ENCODE peak calls at places on chromosomes 5 and 9, in five cellular contexts. I is HepG2, U is K562, F is SK-N-SH, Z is GM12878. O is an unnamed sample.

GRCh38 chr5:126455728-126456127 is 32.5 kb downstream of the GRAMD2B start:
- DNase-seq in I (no peak), U (no peak), F (no peak), Z (no peak), O (no peak)

GRCh38 chr5:139561655-139562451 is 714 bp downstream of the UBE2D2 start:
- DNase-seq in I (no peak), U (peak), F (peak), Z (no peak), O (no peak)

GRCh38 chr9:36729902-36730301 is 157.2 kb downstream of the MELK start:
- DNase-seq in I (no peak), U (no peak), F (no peak), Z (no peak), O (no peak)

GRCh38 chr5:154737667-154738320 is 17.4 kb upstream of the LARP1 start:
- DNase-seq in I (peak), U (no peak), F (no peak), Z (no peak), O (no peak)

GRCh38 chr5:176545388-176545736 is 3.8 kb upstream of the CDHR2 start:
- DNase-seq in I (no peak), U (no peak), F (no peak), Z (no peak), O (no peak)

GRCh38 chr9:104572612-104573011 is 3.6 kb downstream of the OR13C8 start:
- DNase-seq in I (no peak), U (no peak), F (no peak), Z (no peak), O (no peak)

GRCh38 chr5:6583049-6583880 is 49.6 kb downstream of the NSUN2 start:
- DNase-seq in I (no peak), U (peak), F (peak), Z (no peak), O (no peak)

GRCh38 chr5:36712719-36713118 is 106.3 kb downstream of the SLC1A3 start:
- DNase-seq in I (no peak), U (no peak), F (no peak), Z (no peak), O (no peak)

GRCh38 chr5:58378613-58379385 is 81.1 kb downstream of the PLK2 start:
- DNase-seq in I (no peak), U (no peak), F (no peak), Z (no peak), O (no peak)

GRCh38 chr5:61334224-61335196 is 2.5 kb downstream of the ZSWIM6 start:
- DNase-seq in I (no peak), U (no peak), F (peak), Z (no peak), O (no peak)

GRCh38 chr5:150544606-150545219 is 36.8 kb downstream of the NDST1 start:
- DNase-seq in I (peak), U (peak), F (peak), Z (peak), O (peak)

GRCh38 chr5:20212701-20213100 is 224.7 kb upstream of the CDH18 start:
- DNase-seq in I (no peak), U (no peak), F (no peak), Z (no peak), O (no peak)

GRCh38 chr9:122379340-122379739 is 8.5 kb downstream of the PTGS1 start:
- DNase-seq in I (no peak), U (peak), F (no peak), Z (no peak), O (no peak)

GRCh38 chr9:74497750-74498615 is 848 bp downstream of the RORB start:
- DNase-seq in I (no peak), U (no peak), F (peak), Z (no peak), O (no peak)

GRCh38 chr9:20477940-20478620 is 144.2 kb downstream of the MLLT3 start:
- DNase-seq in I (no peak), U (no peak), F (no peak), Z (peak), O (no peak)

GRCh38 chr5:114363837-114364236 is 2.0 kb downstream of the KCNN2 start:
- DNase-seq in I (no peak), U (no peak), F (no peak), Z (no peak), O (no peak)

GRCh38 chr5:125696762-125697161 is 726.4 kb upstream of the GRAMD2B start:
- DNase-seq in I (peak), U (no peak), F (peak), Z (no peak), O (no peak)

GRCh38 chr9:16729656-16730055 is 140.8 kb downstream of the BNC2 start:
- DNase-seq in I (no peak), U (no peak), F (no peak), Z (no peak), O (no peak)

GRCh38 chr9:86405926-86406325 is 51.7 kb upstream of the TUT7 start:
- DNase-seq in I (peak), U (no peak), F (no peak), Z (no peak), O (no peak)

GRCh38 chr5:150078802-150079654 is 7.3 kb downstream of the CSF1R start:
- DNase-seq in I (no peak), U (no peak), F (peak), Z (no peak), O (no peak)

GRCh38 chr9:136275655-136276429 is 28.1 kb downstream of the CCDC187 start:
- DNase-seq in I (peak), U (no peak), F (peak), Z (no peak), O (no peak)

GRCh38 chr9:107337676-107338590 is 54.9 kb downstream of the RAD23B start:
- DNase-seq in I (no peak), U (no peak), F (no peak), Z (no peak), O (no peak)

GRCh38 chr5:80109549-80110478 is 74.7 kb downstream of the THBS4 start:
- DNase-seq in I (no peak), U (no peak), F (peak), Z (peak), O (no peak)

GRCh38 chr5:133610489-133611356 is 1.6 kb downstream of the FSTL4 start:
- DNase-seq in I (peak), U (peak), F (peak), Z (no peak), O (no peak)

DNA sequence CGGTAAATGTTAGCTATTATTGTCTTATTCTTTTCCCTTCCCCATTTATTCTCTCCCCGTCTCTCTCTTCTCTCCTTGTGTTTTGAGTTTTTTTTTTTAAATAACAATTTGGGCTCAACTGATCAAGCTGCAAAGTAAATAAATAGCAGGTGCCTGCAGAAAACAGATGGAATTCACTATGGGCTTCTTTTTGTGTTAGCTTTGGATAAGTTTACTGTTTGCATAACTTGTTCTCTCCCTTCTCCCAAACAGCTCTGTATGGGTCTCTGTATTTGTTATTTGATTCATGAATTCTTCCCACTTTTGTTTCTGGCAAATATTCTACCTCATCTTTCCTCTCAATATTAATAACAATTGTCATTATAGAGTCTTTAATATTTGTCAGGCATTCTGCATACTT is 111.8 kb upstream of the ASTN2 start:
- DNase-seq in I (no peak), U (no peak), F (no peak), Z (no peak), O (no peak)
- TF ChIP-seq GABPA in I (no peak), U (no peak), F (no peak), Z (no peak), O (no peak)

GRCh38 chr9:128162215-128163026 is 2.4 kb downstream of the BBLN start:
- DNase-seq in I (no peak), U (no peak), F (no peak), Z (no peak), O (no peak)
- TF ChIP-seq REST in I (no peak), U (no peak), F (no peak), Z (no peak), O (no peak)

GRCh38 chr9:109708507-109708945 is 71.5 kb upstream of the PALM2AKAP2 start:
- DNase-seq in I (no peak), U (no peak), F (no peak), Z (no peak), O (no peak)
- TF ChIP-seq GABPA in I (no peak), U (no peak), F (no peak), Z (no peak), O (no peak)

GRCh38 chr9:89375181-89375760 is 57.0 kb downstream of the SECISBP2 start:
- DNase-seq in I (no peak), U (peak), F (peak), Z (peak), O (peak)
- TF ChIP-seq REST in I (no peak), U (no peak), F (no peak), Z (no peak), O (no peak)

GRCh38 chr9:137905740-137906139 is 28.2 kb downstream of the CACNA1B start:
- DNase-seq in I (no peak), U (no peak), F (peak), Z (no peak), O (no peak)
- TF ChIP-seq GABPA in I (no peak), U (no peak), F (no peak), Z (no peak), O (no peak)

DNA sequence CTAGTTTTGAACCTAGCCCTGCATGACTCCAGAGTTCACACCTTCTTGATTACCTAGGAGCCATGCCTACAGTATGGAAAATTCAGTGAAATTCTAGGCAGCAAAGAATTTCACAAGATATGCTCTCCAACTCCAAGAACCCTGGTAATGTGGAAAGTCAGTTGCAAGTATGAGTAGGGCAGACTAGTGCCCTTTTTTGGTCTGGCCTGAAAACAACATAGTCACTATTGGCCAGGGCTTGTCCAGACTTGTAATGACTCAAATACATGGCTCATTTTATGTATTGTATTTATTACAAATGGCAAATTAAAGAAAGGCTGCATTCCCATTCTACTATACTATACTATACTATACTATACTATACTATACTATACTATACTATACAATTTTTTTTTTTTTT is 160.4 kb downstream of the ESM1 start:
- DNase-seq in I (no peak), U (no peak), F (no peak), Z (no peak), O (no peak)
- TF ChIP-seq REST in I (no peak), U (no peak), F (no peak), Z (no peak), O (no peak)

GRCh38 chr5:74055446-74056097 is 429.6 kb downstream of the ARHGEF28 start:
- DNase-seq in I (no peak), U (no peak), F (no peak), Z (no peak), O (no peak)
- TF ChIP-seq GABPA in I (no peak), U (no peak), F (no peak), Z (no peak), O (no peak)

DNA sequence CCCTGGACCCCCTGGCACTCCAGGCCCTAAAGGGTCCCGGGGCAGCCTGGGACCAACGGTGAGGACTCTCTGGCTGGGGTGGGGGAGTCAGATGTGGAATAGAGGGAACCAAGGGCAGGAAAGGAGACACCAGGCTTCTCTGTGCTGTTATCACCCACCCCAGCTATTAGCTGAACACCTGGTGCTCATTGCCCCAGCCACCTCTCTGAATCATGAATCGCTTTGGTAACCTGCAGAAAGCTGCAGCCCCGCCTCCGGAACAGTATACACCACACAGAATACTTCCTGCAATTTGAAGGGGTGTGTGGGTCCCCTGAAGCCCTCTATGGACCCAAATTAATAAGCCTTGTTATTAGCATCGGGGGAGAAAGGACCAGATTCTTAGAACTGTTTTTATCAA is 40.4 kb upstream of the ORM1 start:
- DNase-seq in I (no peak), U (no peak), F (no peak), Z (no peak), O (no peak)
- TF ChIP-seq REST in I (no peak), U (no peak), F (no peak), Z (no peak), O (no peak)

GRCh38 chr5:171518916-171519315 is 99.5 kb downstream of the FGF18 start:
- DNase-seq in I (no peak), U (no peak), F (no peak), Z (no peak), O (no peak)

GRCh38 chr5:171523781-171524180 is 104.3 kb downstream of the FGF18 start:
- DNase-seq in I (no peak), U (no peak), F (peak), Z (no peak), O (no peak)

GRCh38 chr5:171521679-171522078 is 102.2 kb downstream of the FGF18 start:
- DNase-seq in I (no peak), U (no peak), F (no peak), Z (no peak), O (no peak)

GRCh38 chr5:171521219-171521633 is 101.8 kb downstream of the FGF18 start:
- DNase-seq in I (no peak), U (no peak), F (peak), Z (no peak), O (no peak)

GRCh38 chr5:171520300-171521170 is 101.1 kb downstream of the FGF18 start:
- DNase-seq in I (no peak), U (no peak), F (peak), Z (no peak), O (no peak)
- TF ChIP-seq GABPA in I (no peak), U (no peak), F (no peak), Z (no peak), O (no peak)